ENCODE peak calls at places on chromosomes 4 and X, in nine cellular contexts. One of them, this sample, is unnamed.

GRCh38 chrX:45851434-45851991 is 650.8 kb upstream of the DIPK2B start:
- DNase-seq in NCI-H510A: peak
- DNase-seq in activated CD4-positive, alpha-beta T cell treated with anti-CD3 and anti-CD28 coated beads for 1 hour: peak
- DNase-seq in RWPE1: peak
- DNase-seq in HepG2: no peak
- DNase-seq in fibroblast of lung: no peak
- DNase-seq in NCI-H1092: peak
- DNase-seq in choroid plexus epithelial cell: peak
- DNase-seq in stimulated activated CD4-positive, alpha-beta T cell treated with anti-CD3 and anti-CD28 coated beads, Interleukin-2, amount 100 ng/mL, for 24 hours: peak
- DNase-seq in this sample: no peak

GRCh38 chr4:48660347-48660746 is 119.7 kb downstream of the FRYL start:
- DNase-seq in NCI-H510A: no peak
- DNase-seq in activated CD4-positive, alpha-beta T cell treated with anti-CD3 and anti-CD28 coated beads for 1 hour: no peak
- DNase-seq in RWPE1: no peak
- DNase-seq in HepG2: no peak
- DNase-seq in fibroblast of lung: no peak
- DNase-seq in NCI-H1092: no peak
- DNase-seq in choroid plexus epithelial cell: no peak
- DNase-seq in stimulated activated CD4-positive, alpha-beta T cell treated with anti-CD3 and anti-CD28 coated beads, Interleukin-2, amount 100 ng/mL, for 24 hours: no peak
- DNase-seq in this sample: no peak

GRCh38 chrX:134186362-134187121 is 50.4 kb upstream of the CCDC160 start:
- DNase-seq in NCI-H510A: no peak
- DNase-seq in activated CD4-positive, alpha-beta T cell treated with anti-CD3 and anti-CD28 coated beads for 1 hour: peak
- DNase-seq in RWPE1: no peak
- DNase-seq in HepG2: no peak
- DNase-seq in fibroblast of lung: no peak
- DNase-seq in NCI-H1092: no peak
- DNase-seq in choroid plexus epithelial cell: no peak
- DNase-seq in stimulated activated CD4-positive, alpha-beta T cell treated with anti-CD3 and anti-CD28 coated beads, Interleukin-2, amount 100 ng/mL, for 24 hours: peak
- DNase-seq in this sample: no peak

GRCh38 chrX:134792077-134792476 is 133.8 kb upstream of the PLAC1 start:
- DNase-seq in NCI-H510A: no peak
- DNase-seq in activated CD4-positive, alpha-beta T cell treated with anti-CD3 and anti-CD28 coated beads for 1 hour: no peak
- DNase-seq in RWPE1: no peak
- DNase-seq in HepG2: no peak
- DNase-seq in fibroblast of lung: no peak
- DNase-seq in NCI-H1092: no peak
- DNase-seq in choroid plexus epithelial cell: no peak
- DNase-seq in stimulated activated CD4-positive, alpha-beta T cell treated with anti-CD3 and anti-CD28 coated beads, Interleukin-2, amount 100 ng/mL, for 24 hours: no peak
- DNase-seq in this sample: peak

GRCh38 chrX:78104447-78105176 is 564 bp downstream of the PGK1 start:
- DNase-seq in NCI-H510A: peak
- DNase-seq in activated CD4-positive, alpha-beta T cell treated with anti-CD3 and anti-CD28 coated beads for 1 hour: no peak
- DNase-seq in RWPE1: peak
- DNase-seq in HepG2: peak
- DNase-seq in fibroblast of lung: peak
- DNase-seq in NCI-H1092: no peak
- DNase-seq in choroid plexus epithelial cell: peak
- DNase-seq in stimulated activated CD4-positive, alpha-beta T cell treated with anti-CD3 and anti-CD28 coated beads, Interleukin-2, amount 100 ng/mL, for 24 hours: peak
- DNase-seq in this sample: peak

GRCh38 chr4:7559741-7560376 is 125.1 kb upstream of the PSAPL1 start:
- DNase-seq in NCI-H510A: no peak
- DNase-seq in activated CD4-positive, alpha-beta T cell treated with anti-CD3 and anti-CD28 coated beads for 1 hour: no peak
- DNase-seq in RWPE1: no peak
- DNase-seq in HepG2: peak
- DNase-seq in fibroblast of lung: no peak
- DNase-seq in NCI-H1092: peak
- DNase-seq in choroid plexus epithelial cell: no peak
- DNase-seq in stimulated activated CD4-positive, alpha-beta T cell treated with anti-CD3 and anti-CD28 coated beads, Interleukin-2, amount 100 ng/mL, for 24 hours: no peak
- DNase-seq in this sample: no peak

GRCh38 chr4:170589597-170590191 is 499.9 kb upstream of the AADAT start:
- DNase-seq in NCI-H510A: peak
- DNase-seq in activated CD4-positive, alpha-beta T cell treated with anti-CD3 and anti-CD28 coated beads for 1 hour: no peak
- DNase-seq in RWPE1: peak
- DNase-seq in HepG2: peak
- DNase-seq in fibroblast of lung: no peak
- DNase-seq in NCI-H1092: no peak
- DNase-seq in choroid plexus epithelial cell: peak
- DNase-seq in stimulated activated CD4-positive, alpha-beta T cell treated with anti-CD3 and anti-CD28 coated beads, Interleukin-2, amount 100 ng/mL, for 24 hours: no peak
- DNase-seq in this sample: peak

GRCh38 chr4:128868758-128869157 is 59.3 kb downstream of the JADE1 start:
- DNase-seq in NCI-H510A: no peak
- DNase-seq in activated CD4-positive, alpha-beta T cell treated with anti-CD3 and anti-CD28 coated beads for 1 hour: no peak
- DNase-seq in RWPE1: no peak
- DNase-seq in HepG2: no peak
- DNase-seq in fibroblast of lung: no peak
- DNase-seq in NCI-H1092: no peak
- DNase-seq in choroid plexus epithelial cell: peak
- DNase-seq in stimulated activated CD4-positive, alpha-beta T cell treated with anti-CD3 and anti-CD28 coated beads, Interleukin-2, amount 100 ng/mL, for 24 hours: no peak
- DNase-seq in this sample: peak

GRCh38 chr4:165207016-165207430 is 338 bp upstream of the KLHL2 start:
- DNase-seq in NCI-H510A: no peak
- DNase-seq in activated CD4-positive, alpha-beta T cell treated with anti-CD3 and anti-CD28 coated beads for 1 hour: no peak
- DNase-seq in RWPE1: no peak
- DNase-seq in HepG2: no peak
- DNase-seq in fibroblast of lung: peak
- DNase-seq in NCI-H1092: no peak
- DNase-seq in choroid plexus epithelial cell: peak
- DNase-seq in stimulated activated CD4-positive, alpha-beta T cell treated with anti-CD3 and anti-CD28 coated beads, Interleukin-2, amount 100 ng/mL, for 24 hours: no peak
- DNase-seq in this sample: peak

GRCh38 chrX:17860811-17861495 is at the start of gene RAI2:
- DNase-seq in NCI-H510A: peak
- DNase-seq in activated CD4-positive, alpha-beta T cell treated with anti-CD3 and anti-CD28 coated beads for 1 hour: peak
- DNase-seq in RWPE1: no peak
- DNase-seq in HepG2: no peak
- DNase-seq in fibroblast of lung: no peak
- DNase-seq in NCI-H1092: no peak
- DNase-seq in choroid plexus epithelial cell: no peak
- DNase-seq in stimulated activated CD4-positive, alpha-beta T cell treated with anti-CD3 and anti-CD28 coated beads, Interleukin-2, amount 100 ng/mL, for 24 hours: no peak
- DNase-seq in this sample: no peak

GRCh38 chrX:67779099-67779498 is 235.3 kb downstream of the AR start:
- DNase-seq in NCI-H510A: no peak
- DNase-seq in activated CD4-positive, alpha-beta T cell treated with anti-CD3 and anti-CD28 coated beads for 1 hour: no peak
- DNase-seq in RWPE1: no peak
- DNase-seq in HepG2: no peak
- DNase-seq in fibroblast of lung: no peak
- DNase-seq in NCI-H1092: no peak
- DNase-seq in choroid plexus epithelial cell: no peak
- DNase-seq in stimulated activated CD4-positive, alpha-beta T cell treated with anti-CD3 and anti-CD28 coated beads, Interleukin-2, amount 100 ng/mL, for 24 hours: no peak
- DNase-seq in this sample: no peak

GRCh38 chr4:75637176-75637575 is 6.8 kb upstream of the CDKL2 start:
- DNase-seq in NCI-H510A: no peak
- DNase-seq in activated CD4-positive, alpha-beta T cell treated with anti-CD3 and anti-CD28 coated beads for 1 hour: no peak
- DNase-seq in RWPE1: no peak
- DNase-seq in HepG2: no peak
- DNase-seq in fibroblast of lung: peak
- DNase-seq in NCI-H1092: no peak
- DNase-seq in choroid plexus epithelial cell: peak
- DNase-seq in stimulated activated CD4-positive, alpha-beta T cell treated with anti-CD3 and anti-CD28 coated beads, Interleukin-2, amount 100 ng/mL, for 24 hours: no peak
- DNase-seq in this sample: peak

GRCh38 chr4:114563536-114564315 is 34.9 kb upstream of the UGT8 start:
- DNase-seq in NCI-H510A: no peak
- DNase-seq in activated CD4-positive, alpha-beta T cell treated with anti-CD3 and anti-CD28 coated beads for 1 hour: no peak
- DNase-seq in RWPE1: no peak
- DNase-seq in HepG2: no peak
- DNase-seq in fibroblast of lung: no peak
- DNase-seq in NCI-H1092: no peak
- DNase-seq in choroid plexus epithelial cell: peak
- DNase-seq in stimulated activated CD4-positive, alpha-beta T cell treated with anti-CD3 and anti-CD28 coated beads, Interleukin-2, amount 100 ng/mL, for 24 hours: no peak
- DNase-seq in this sample: peak

GRCh38 chr4:46258436-46258835 is 131.5 kb downstream of the GABRA2 start:
- DNase-seq in NCI-H510A: no peak
- DNase-seq in activated CD4-positive, alpha-beta T cell treated with anti-CD3 and anti-CD28 coated beads for 1 hour: no peak
- DNase-seq in RWPE1: no peak
- DNase-seq in HepG2: no peak
- DNase-seq in fibroblast of lung: no peak
- DNase-seq in NCI-H1092: no peak
- DNase-seq in choroid plexus epithelial cell: no peak
- DNase-seq in stimulated activated CD4-positive, alpha-beta T cell treated with anti-CD3 and anti-CD28 coated beads, Interleukin-2, amount 100 ng/mL, for 24 hours: no peak
- DNase-seq in this sample: no peak

GRCh38 chrX:73977542-73978169 is 326.3 kb upstream of the ZCCHC13 start:
- DNase-seq in NCI-H510A: no peak
- DNase-seq in activated CD4-positive, alpha-beta T cell treated with anti-CD3 and anti-CD28 coated beads for 1 hour: no peak
- DNase-seq in RWPE1: no peak
- DNase-seq in HepG2: no peak
- DNase-seq in fibroblast of lung: no peak
- DNase-seq in NCI-H1092: no peak
- DNase-seq in choroid plexus epithelial cell: peak
- DNase-seq in stimulated activated CD4-positive, alpha-beta T cell treated with anti-CD3 and anti-CD28 coated beads, Interleukin-2, amount 100 ng/mL, for 24 hours: no peak
- DNase-seq in this sample: peak